ENCODE peak calls at places on chromosomes 12 and 14, in six cellular contexts. R is tibial nerve, L is H9, I is body of pancreas, M is GM12878, Z is left lung. D is an unnamed sample.

GRCh38 chr14:60090864-60091519 is 731 bp upstream of the PCNX4 start:
- DNase-seq in M (no peak), I (peak; percentile 76), Z (no peak), R (peak; percentile 51), L (no peak), D (peak; percentile 73)

GRCh38 chr12:121805171-121805687 is 1.4 kb downstream of the SETD1B start:
- DNase-seq in I (no peak), Z (peak; percentile 80), M (no peak), R (no peak), L (no peak), D (peak; percentile 39)

GRCh38 chr12:52003016-52003550 is 3.7 kb upstream of the TAMALIN start:
- DNase-seq in Z (no peak), L (no peak), R (no peak), M (no peak), I (no peak), D (no peak)

GRCh38 chr12:132444957-132445883 is 44.7 kb upstream of the FBRSL1 start:
- DNase-seq in I (no peak), R (peak; percentile 17), L (peak; percentile 62), M (no peak), Z (peak; percentile 83), D (no peak)

GRCh38 chr12:128007250-128007649 is 259.7 kb upstream of the TMEM132C start:
- DNase-seq in M (no peak), R (no peak), L (no peak), Z (no peak), I (no peak), D (no peak)

GRCh38 chr12:87406926-87407325 is 622.3 kb downstream of the C12orf50 start:
- DNase-seq in Z (no peak), M (no peak), R (no peak), I (no peak), L (no peak), D (no peak)

GRCh38 chr12:69570000-69570516 is 15.2 kb upstream of the CCT2 start:
- DNase-seq in I (no peak), Z (no peak), L (no peak), R (no peak), M (no peak), D (no peak)

GRCh38 chr12:16555630-16556029 is 50.3 kb downstream of the LMO3 start:
- DNase-seq in R (no peak), L (peak; percentile 56), Z (no peak), I (no peak), M (no peak), D (no peak)

GRCh38 chr12:57899010-57899662 is 42.2 kb upstream of the ATP23 start:
- DNase-seq in M (peak; percentile 79), I (peak; percentile 13), L (no peak), Z (peak; percentile 82), R (no peak), D (no peak)

GRCh38 chr12:95977764-95978305 is 18.3 kb downstream of the HAL start:
- DNase-seq in L (no peak), Z (no peak), R (no peak), I (no peak), M (no peak), D (no peak)

GRCh38 chr14:93733646-93734045 is 54.6 kb downstream of the PRIMA1 start:
- DNase-seq in Z (no peak), R (no peak), M (no peak), L (no peak), I (no peak), D (no peak)

GRCh38 chr12:64893961-64894360 is 69.5 kb downstream of the TBC1D30 start:
- DNase-seq in R (no peak), I (no peak), L (no peak), M (no peak), Z (no peak), D (peak; percentile 14)

GRCh38 chr14:60734465-60735242 is at the start of gene MNAT1:
- DNase-seq in M (peak; percentile 56), Z (peak; percentile 88), I (peak; percentile 87), R (peak; percentile 62), L (peak; percentile 88), D (peak; percentile 86)

GRCh38 chr14:68535404-68536024 is 257.4 kb downstream of the ZFP36L1 start:
- DNase-seq in Z (no peak), L (no peak), I (no peak), R (no peak), M (no peak), D (no peak)

GRCh38 chr12:128586630-128587029 is 237.1 kb downstream of the SLC15A4 start:
- DNase-seq in Z (no peak), R (no peak), I (no peak), M (no peak), L (no peak), D (no peak)

GRCh38 chr12:96248532-96248931 is 54.4 kb downstream of the ELK3 start:
- DNase-seq in Z (no peak), M (no peak), R (no peak), I (no peak), L (no peak), D (no peak)

GRCh38 chr14:25667387-25667786 is 617.4 kb upstream of the STXBP6 start:
- DNase-seq in L (no peak), M (no peak), R (no peak), Z (no peak), I (no peak), D (no peak)
- H3K9me3 ChIP-seq in L (no peaks in the 10 kb centered on the region), M (no peaks in the 10 kb centered on the region), R (no peaks in the 10 kb centered on the region), Z (no peaks in the 10 kb centered on the region), I (no peaks in the 10 kb centered on the region), D (no peaks in the 10 kb centered on the region)

GRCh38 chr14:103103461-103104388 is 9.2 kb downstream of the EXOC3L4 start:
- DNase-seq in R (no peak), L (peak; percentile 68), Z (peak; percentile 84), M (no peak), I (peak; percentile 78), D (peak; percentile 57)

GRCh38 chr14:103107455-103107854 is 12.9 kb downstream of the EXOC3L4 start:
- DNase-seq in L (no peak), M (no peak), I (no peak), R (no peak), Z (no peak), D (no peak)

GRCh38 chr14:103104654-103105511 is 10.4 kb downstream of the EXOC3L4 start:
- DNase-seq in R (peak; percentile 69), I (peak; percentile 81), L (peak; percentile 81), Z (peak; percentile 97), M (no peak), D (peak; percentile 72)

GRCh38 chr14:103104389-103104653 is 9.8 kb downstream of the EXOC3L4 start:
- DNase-seq in I (no peak), R (no peak), L (no peak), M (no peak), Z (no peak), D (no peak)

DNA sequence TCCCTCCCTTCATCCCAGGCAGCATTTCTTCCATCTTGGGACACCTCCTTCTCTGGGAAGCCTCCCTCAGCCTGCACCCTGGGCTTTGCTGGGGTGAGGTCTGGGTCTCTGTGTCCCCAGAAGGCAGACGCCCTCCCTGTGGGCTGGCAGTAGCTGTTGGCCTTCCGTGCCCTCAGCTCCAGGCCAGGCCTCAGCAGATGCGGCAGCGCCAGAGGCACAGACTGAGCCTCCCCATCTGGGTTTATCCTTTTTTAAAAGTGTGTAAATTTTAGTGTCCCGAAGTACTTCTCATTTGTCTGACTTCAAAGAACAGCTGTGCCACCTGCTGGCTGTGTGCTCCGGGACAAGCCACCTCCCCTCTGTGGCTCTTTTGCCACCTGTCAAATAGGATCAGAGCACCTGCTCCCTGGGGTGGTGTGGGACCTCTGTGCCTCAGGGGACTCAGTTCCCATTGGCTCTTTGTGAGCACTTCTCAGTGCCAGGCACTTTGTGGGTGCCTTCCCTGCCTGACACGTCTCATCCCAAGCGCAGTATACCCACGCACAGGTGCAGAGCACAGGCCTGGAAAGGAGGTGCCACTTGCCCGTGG is 11.1 kb downstream of the EXOC3L4 start:
- DNase-seq in L (no peak), I (no peak), M (no peak), Z (no peak), R (no peak), D (no peak)
- TF ChIP-seq CTCF in L (no peak), I (no peak), M (peak; percentile 46), Z (no peak), R (no peak), D (no peak)

GRCh38 chr14:34616360-34616759 is 13.6 kb downstream of the SNX6 start:
- DNase-seq in R (no peak), L (no peak), M (no peak), I (no peak), Z (no peak), D (no peak)

GRCh38 chr14:34614638-34615037 is 15.3 kb downstream of the SNX6 start:
- DNase-seq in L (no peak), Z (no peak), I (no peak), R (no peak), M (no peak), D (no peak)

GRCh38 chr14:34620115-34620514 is 9.8 kb downstream of the SNX6 start:
- DNase-seq in R (no peak), M (no peak), L (no peak), I (no peak), Z (no peak), D (no peak)

GRCh38 chr14:34619399-34619920 is 10.5 kb downstream of the SNX6 start:
- DNase-seq in Z (no peak), R (no peak), M (no peak), L (no peak), I (no peak), D (no peak)

DNA sequence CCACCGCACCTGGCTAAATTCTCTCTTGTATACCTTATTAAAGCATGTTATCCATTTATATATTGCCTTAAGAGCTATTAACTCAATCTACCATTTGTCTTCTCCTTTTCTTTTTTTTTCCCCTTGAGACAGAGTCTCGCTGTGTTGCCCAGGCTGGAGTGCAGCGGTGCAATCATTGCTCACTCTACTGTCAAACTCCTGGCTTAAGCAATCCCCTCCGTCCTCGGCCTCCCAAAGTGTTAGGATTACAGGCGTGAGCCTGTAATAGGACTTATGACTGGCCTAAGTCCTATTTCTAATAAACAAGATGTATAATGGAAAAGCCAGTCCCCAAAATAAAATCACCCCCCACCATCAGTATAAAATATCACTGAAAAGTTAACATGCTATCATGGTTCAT is 14.4 kb downstream of the SNX6 start:
- DNase-seq in Z (no peak), L (no peak), M (no peak), R (no peak), I (no peak), D (no peak)
- H3K27ac ChIP-seq in Z (no peak overlapping the region), L (no peak overlapping the region), M (no peak overlapping the region), R (no peak overlapping the region), I (no peak overlapping the region), D (no peak overlapping the region)

GRCh38 chr14:83253870-83254269 is 1720.2 kb upstream of the SEL1L start:
- DNase-seq in I (no peak), R (no peak), M (no peak), Z (no peak), L (no peak), D (no peak)

GRCh38 chr14:83251402-83251801 is 1717.7 kb upstream of the SEL1L start:
- DNase-seq in M (no peak), R (no peak), Z (no peak), L (no peak), I (no peak), D (no peak)

DNA sequence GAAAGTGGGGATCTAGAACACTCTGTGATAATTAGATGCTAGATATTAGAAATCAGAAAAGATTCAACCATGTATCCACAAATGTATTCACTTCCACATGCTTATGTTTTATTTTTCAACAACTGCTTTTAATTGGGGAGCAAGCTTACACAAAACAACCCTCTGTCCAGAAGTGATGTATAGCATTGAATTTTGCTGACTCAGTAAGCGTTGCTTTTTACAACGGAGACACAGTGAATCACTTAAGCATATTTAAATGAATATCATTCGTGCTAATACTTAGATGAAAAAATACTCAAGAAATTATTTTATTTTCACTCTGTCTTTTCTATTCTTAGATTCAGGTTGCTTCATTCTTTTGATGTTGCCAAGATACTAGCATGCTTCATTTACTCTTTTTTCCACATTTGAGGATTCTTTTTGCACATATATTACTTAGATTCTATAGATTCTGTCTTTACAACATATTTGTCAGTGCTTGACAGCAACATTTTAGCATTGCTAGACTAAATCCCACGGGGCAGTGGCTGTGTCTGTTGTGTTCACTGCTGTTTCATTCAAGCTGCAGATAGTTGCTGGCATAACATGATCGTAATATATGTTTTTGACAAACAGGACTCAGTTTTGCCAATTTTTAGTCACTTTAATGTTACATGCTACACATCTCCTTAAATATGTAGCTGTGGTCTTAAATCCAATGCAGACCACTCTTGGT is 1714.4 kb upstream of the SEL1L start:
- DNase-seq in L (no peak), M (no peak), I (no peak), R (no peak), Z (no peak), D (no peak)
- H3K9me3 ChIP-seq in L (peaks cover 5% of the 10 kb centered on the region), M (no peaks in the 10 kb centered on the region), I (no peaks in the 10 kb centered on the region), R (peaks cover 5% of the 10 kb centered on the region), Z (no peaks in the 10 kb centered on the region), D (no peaks in the 10 kb centered on the region)